ENCODE peak calls at places on chromosome 19, in four cellular contexts. One of them, this sample, is unnamed.

GRCh38 chr19:33301011-33301899 is 1.1 kb downstream of the CEBPA start:
- DNase-seq in NCI-H2081: no peak
- DNase-seq in heart right ventricle: no peak
- DNase-seq in pons: no peak
- DNase-seq in this sample: no peak

GRCh38 chr19:58218899-58219298 is 9.8 kb upstream of the ZNF544 start:
- DNase-seq in NCI-H2081: peak
- DNase-seq in heart right ventricle: no peak
- DNase-seq in pons: no peak
- DNase-seq in this sample: no peak

GRCh38 chr19:33316521-33317284 is 14.4 kb upstream of the CEBPA start:
- DNase-seq in NCI-H2081: no peak
- DNase-seq in heart right ventricle: no peak
- DNase-seq in pons: no peak
- DNase-seq in this sample: no peak

GRCh38 chr19:58203814-58204475 is 21.1 kb downstream of the ZNF274 start:
- DNase-seq in pons: no peak
- DNase-seq in heart right ventricle: no peak
- DNase-seq in NCI-H2081: no peak
- DNase-seq in this sample: no peak

GRCh38 chr19:41641879-41642485 is 15.1 kb upstream of the CEACAM4 start:
- DNase-seq in pons: peak
- DNase-seq in NCI-H2081: peak
- DNase-seq in heart right ventricle: no peak
- DNase-seq in this sample: peak

GRCh38 chr19:51549533-51550324 is 18.3 kb upstream of the SIGLEC6 start:
- DNase-seq in heart right ventricle: no peak
- DNase-seq in NCI-H2081: no peak
- DNase-seq in pons: no peak
- DNase-seq in this sample: no peak

GRCh38 chr19:49222011-49222410 is 64.4 kb downstream of the TRPM4 start:
- DNase-seq in NCI-H2081: no peak
- DNase-seq in heart right ventricle: no peak
- DNase-seq in pons: no peak
- DNase-seq in this sample: no peak

GRCh38 chr19:27876489-27876888 is 1336.5 kb downstream of the UQCRFS1 start:
- DNase-seq in pons: no peak
- DNase-seq in NCI-H2081: no peak
- DNase-seq in heart right ventricle: no peak
- DNase-seq in this sample: no peak

GRCh38 chr19:46291829-46292228 is 5.0 kb upstream of the HIF3A start:
- DNase-seq in pons: no peak
- DNase-seq in heart right ventricle: no peak
- DNase-seq in NCI-H2081: no peak
- DNase-seq in this sample: no peak

GRCh38 chr19:18290250-18291018 is 9.0 kb upstream of the JUND start:
- DNase-seq in NCI-H2081: no peak
- DNase-seq in pons: no peak
- DNase-seq in heart right ventricle: no peak
- DNase-seq in this sample: peak

GRCh38 chr19:55691561-55692481 is 16.8 kb downstream of the EPN1 start:
- DNase-seq in pons: no peak
- DNase-seq in NCI-H2081: no peak
- DNase-seq in heart right ventricle: no peak
- DNase-seq in this sample: peak

GRCh38 chr19:42122691-42123607 is 9.3 kb downstream of the POU2F2 start:
- DNase-seq in pons: no peak
- DNase-seq in heart right ventricle: no peak
- DNase-seq in NCI-H2081: no peak
- DNase-seq in this sample: no peak

GRCh38 chr19:19775891-19776205 is 42.9 kb upstream of the ZNF14 start:
- DNase-seq in heart right ventricle: no peak
- DNase-seq in pons: peak
- DNase-seq in NCI-H2081: no peak
- DNase-seq in this sample: no peak

GRCh38 chr19:34644991-34645461 is 31.9 kb downstream of the SCGB2B2 start:
- DNase-seq in heart right ventricle: no peak
- DNase-seq in NCI-H2081: no peak
- DNase-seq in pons: no peak
- DNase-seq in this sample: no peak

GRCh38 chr19:47663435-47663910 is 49.7 kb upstream of the EHD2 start:
- DNase-seq in heart right ventricle: no peak
- DNase-seq in pons: no peak
- DNase-seq in NCI-H2081: no peak
- DNase-seq in this sample: no peak

GRCh38 chr19:2339644-2340310 is 11.3 kb downstream of the SPPL2B start:
- DNase-seq in pons: no peak
- DNase-seq in heart right ventricle: no peak
- DNase-seq in NCI-H2081: no peak
- DNase-seq in this sample: no peak

GRCh38 chr19:3102239-3103140 is 8.3 kb downstream of the GNA11 start:
- DNase-seq in heart right ventricle: no peak
- DNase-seq in pons: no peak
- DNase-seq in NCI-H2081: no peak
- DNase-seq in this sample: no peak

GRCh38 chr19:2478756-2479555 is 3.0 kb downstream of the GADD45B start:
- DNase-seq in NCI-H2081: no peak
- DNase-seq in heart right ventricle: peak
- DNase-seq in pons: peak
- DNase-seq in this sample: peak

GRCh38 chr19:46147791-46148288 is at the start of gene IGFL2:
- DNase-seq in pons: no peak
- DNase-seq in NCI-H2081: no peak
- DNase-seq in heart right ventricle: no peak
- DNase-seq in this sample: no peak

GRCh38 chr19:48689438-48689837 is 6.3 kb upstream of the FUT2 start:
- DNase-seq in NCI-H2081: no peak
- DNase-seq in heart right ventricle: no peak
- DNase-seq in pons: no peak
- DNase-seq in this sample: no peak